ENCODE peak calls at places on chromosomes 1 and 21, in four cellular contexts. S is lower leg skin, Z is left lung, K is nephron progenitor cell. O is an unnamed sample.
A peak's percentile ranks its signal among the peaks of the same experiment; 100 is the strongest.

GRCh38 chr1:55156093-55156492 is 59.1 kb downstream of the USP24 start:
- DNase-seq in Z (no peak), K (no peak), S (no peak), O (no peak)

GRCh38 chr1:210696709-210697108 is 368.0 kb downstream of the HHAT start:
- DNase-seq in K (no peak), S (no peak), Z (no peak), O (peak; percentile 67)

GRCh38 chr1:167105150-167105840 is 11.4 kb downstream of the STYXL2 start:
- DNase-seq in K (no peak), S (no peak), Z (no peak), O (no peak)

GRCh38 chr1:17094664-17095063 is 24.6 kb downstream of the PADI2 start:
- DNase-seq in K (no peak), Z (no peak), S (no peak), O (peak; percentile 56)

GRCh38 chr1:178819123-178819522 is 51.8 kb downstream of the ANGPTL1 start:
- DNase-seq in K (no peak), Z (no peak), S (no peak), O (no peak)

GRCh38 chr1:69312055-69312732 is 255.5 kb upstream of the LRRC7 start:
- DNase-seq in S (peak; percentile 82), K (no peak), Z (no peak), O (no peak)

GRCh38 chr1:25066253-25066652 is 136.2 kb upstream of the RUNX3 start:
- DNase-seq in K (no peak), Z (peak; percentile 40), S (no peak), O (no peak)

GRCh38 chr1:101250219-101250618 is 13.4 kb downstream of the S1PR1 start:
- DNase-seq in Z (no peak), K (no peak), S (no peak), O (no peak)

GRCh38 chr1:17463991-17464390 is 24.5 kb upstream of the RCC2 start:
- DNase-seq in S (no peak), K (no peak), Z (no peak), O (no peak)

GRCh38 chr1:154747841-154748766 is 122.0 kb downstream of the KCNN3 start:
- DNase-seq in Z (no peak), S (peak; percentile 88), K (no peak), O (peak; percentile 87)

GRCh38 chr1:236206548-236206947 is 64.2 kb downstream of the GPR137B start:
- DNase-seq in Z (peak; percentile 60), K (peak; percentile 37), S (no peak), O (no peak)

GRCh38 chr1:116115476-116115875 is 4.3 kb downstream of the MAB21L3 start:
- DNase-seq in K (no peak), S (no peak), Z (no peak), O (no peak)

GRCh38 chr1:21508580-21509350 is 458 bp upstream of the ALPL start:
- DNase-seq in Z (peak; percentile 73), S (no peak), K (peak; percentile 96), O (peak; percentile 91)

GRCh38 chr21:45236481-45236880 is 51.2 kb downstream of the POFUT2 start:
- DNase-seq in S (no peak), Z (no peak), K (no peak), O (no peak)

GRCh38 chr1:64966158-64966963 is at the start of gene JAK1:
- DNase-seq in K (peak; percentile 94), Z (peak; percentile 91), S (peak; percentile 96), O (peak; percentile 98)

GRCh38 chr1:44406761-44407429 is 1.8 kb downstream of the RNF220 start:
- DNase-seq in Z (peak; percentile 32), S (no peak), K (peak; percentile 38), O (no peak)

GRCh38 chr21:15289896-15290841 is 225.4 kb upstream of the NRIP1 start:
- DNase-seq in Z (peak; percentile 44), S (no peak), K (peak; percentile 71), O (no peak)

GRCh38 chr1:84998642-84999280 is 1.8 kb upstream of the MCOLN2 start:
- DNase-seq in S (no peak), K (no peak), Z (no peak), O (peak; percentile 28)

GRCh38 chr1:236168716-236169429 is 26.5 kb downstream of the GPR137B start:
- DNase-seq in Z (no peak), K (no peak), S (peak; percentile 93), O (no peak)

GRCh38 chr1:40167317-40167716 is 6.1 kb downstream of the RLF start:
- DNase-seq in S (no peak), K (no peak), Z (no peak), O (no peak)

GRCh38 chr1:201649776-201650607 is 111.1 kb downstream of the NAV1 start:
- DNase-seq in Z (peak; percentile 90), K (peak; percentile 82), S (peak; percentile 96), O (no peak)

GRCh38 chr1:24903560-24903954 is 26.5 kb downstream of the RUNX3 start:
- DNase-seq in Z (peak; percentile 23), K (no peak), S (no peak), O (no peak)

GRCh38 chr1:169250022-169250421 is 117.6 kb downstream of the NME7 start:
- DNase-seq in Z (no peak), K (no peak), S (no peak), O (no peak)

GRCh38 chr1:43776043-43776761 is 68.9 kb downstream of the ST3GAL3 start:
- DNase-seq in K (no peak), Z (no peak), S (no peak), O (no peak)

GRCh38 chr1:14083706-14084105 is 383.7 kb downstream of the PRDM2 start:
- DNase-seq in S (no peak), Z (no peak), K (no peak), O (no peak)

GRCh38 chr21:34911360-34911759 is 137.7 kb downstream of the RUNX1 start:
- DNase-seq in S (no peak), Z (no peak), K (no peak), O (no peak)

GRCh38 chr1:233025566-233025965 is 75.2 kb downstream of the NTPCR start:
- DNase-seq in Z (no peak), S (no peak), K (no peak), O (no peak)

GRCh38 chr1:64653466-64653865 is 91.4 kb upstream of the RAVER2 start:
- DNase-seq in Z (no peak), S (no peak), K (no peak), O (no peak)

GRCh38 chr21:17468698-17469097 is 44.1 kb upstream of the CXADR start:
- DNase-seq in K (no peak), S (no peak), Z (no peak), O (no peak)
- TF ChIP-seq CTCF in K (no peak), S (no peak), Z (no peak), O (no peak)

GRCh38 chr1:158005249-158005648 is 11.8 kb downstream of the KIRREL1 start:
- DNase-seq in K (no peak), Z (no peak), S (no peak), O (no peak)

GRCh38 chr1:158002630-158003408 is 9.4 kb downstream of the KIRREL1 start:
- DNase-seq in S (no peak), K (peak; percentile 71), Z (no peak), O (no peak)

GRCh38 chr1:158003409-158003805 is 10.0 kb downstream of the KIRREL1 start:
- DNase-seq in Z (no peak), S (no peak), K (no peak), O (no peak)

GRCh38 chr1:158007180-158007579 is 13.7 kb downstream of the KIRREL1 start:
- DNase-seq in Z (no peak), S (no peak), K (no peak), O (no peak)

GRCh38 chr1:158002022-158002629 is 8.7 kb downstream of the KIRREL1 start:
- DNase-seq in K (no peak), S (no peak), Z (no peak), O (no peak)
- TF ChIP-seq CTCF in K (no peak), S (no peak), Z (no peak), O (no peak)

GRCh38 chr1:182446033-182446669 is 3.8 kb upstream of the RGSL1 start:
- DNase-seq in K (peak; percentile 16), S (no peak), Z (no peak), O (peak; percentile 66)
- TF ChIP-seq CTCF in K (peak; percentile 58), S (no peak), Z (peak; percentile 48), O (peak; percentile 55)

DNA sequence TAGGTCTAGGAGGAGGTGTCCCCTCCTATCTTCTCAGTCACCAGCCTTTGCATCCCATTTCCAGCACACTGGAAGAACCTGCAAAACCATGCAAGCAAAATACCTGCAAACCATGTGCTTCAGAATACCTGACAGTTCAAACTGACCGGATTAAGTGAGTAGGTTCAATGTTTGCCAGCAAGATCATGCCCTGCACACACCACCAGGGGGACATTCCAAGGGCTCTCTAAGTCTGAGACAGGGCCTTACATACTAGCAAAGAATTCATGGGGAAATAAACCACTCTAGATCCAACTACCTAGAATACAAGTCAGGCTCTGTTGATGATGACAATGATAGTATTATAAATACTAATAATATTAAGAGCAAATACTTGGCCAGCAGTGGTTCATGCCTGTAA is 27.6 kb downstream of the INPP5B start:
- DNase-seq in K (no peak), S (no peak), Z (no peak), O (no peak)
- TF ChIP-seq CTCF in K (peak; percentile 45), S (no peak), Z (no peak), O (peak; percentile 30)

DNA sequence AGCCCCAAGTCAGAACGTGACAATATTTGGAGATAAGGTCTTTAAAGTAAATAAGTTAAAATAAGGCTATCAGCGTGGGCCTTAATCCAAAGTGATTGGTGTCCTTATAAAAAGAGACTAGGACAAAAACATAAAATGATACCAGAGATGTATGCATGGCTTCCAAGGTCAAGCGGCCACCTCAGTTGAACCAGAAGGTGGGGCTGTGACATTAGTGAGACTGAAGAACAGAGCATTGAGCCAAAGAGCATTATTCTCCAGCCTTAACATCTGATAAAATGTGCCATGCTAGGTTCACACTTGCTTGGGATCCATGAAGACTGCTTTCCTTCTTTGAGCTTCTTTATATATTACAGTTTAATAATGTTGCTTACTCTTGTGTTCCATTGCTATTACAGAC is 554.6 kb downstream of the PLA2G4A start:
- DNase-seq in S (no peak), K (no peak), Z (no peak), O (no peak)
- TF ChIP-seq CTCF in S (no peak), K (peak; percentile 13), Z (no peak), O (no peak)

DNA sequence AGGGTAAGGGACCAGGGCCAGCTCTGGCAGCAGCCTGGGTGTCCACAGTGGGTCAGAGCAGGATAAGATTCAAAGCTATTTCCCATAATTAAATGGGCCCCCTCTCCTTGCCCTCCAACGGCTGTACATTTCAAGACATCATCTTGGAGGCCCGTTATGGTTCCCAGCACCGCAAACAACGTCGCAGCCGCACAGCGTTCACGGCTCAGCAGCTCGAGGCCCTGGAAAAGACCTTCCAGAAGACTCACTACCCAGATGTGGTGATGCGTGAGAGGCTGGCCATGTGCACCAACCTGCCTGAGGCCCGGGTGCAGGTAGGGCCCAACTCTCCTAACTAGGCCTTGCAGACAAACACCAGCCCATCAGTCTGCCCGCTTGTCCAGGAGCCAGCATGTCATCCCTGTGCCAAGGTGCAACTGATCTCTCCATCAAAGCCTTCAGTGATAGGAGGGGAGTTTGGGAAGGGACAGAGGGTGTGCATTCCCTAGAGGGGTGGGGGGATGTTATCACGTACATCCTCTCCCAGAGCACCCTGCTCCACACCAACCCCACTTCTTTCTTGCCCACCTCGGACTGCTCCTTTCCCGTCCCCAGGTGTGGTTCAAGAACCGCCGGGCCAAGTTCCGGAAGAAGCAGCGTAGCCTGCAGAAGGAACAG is 20.8 kb downstream of the DMBX1 start:
- DNase-seq in K (no peak), Z (no peak), S (no peak), O (no peak)
- TF ChIP-seq CTCF in K (no peak), Z (no peak), S (no peak), O (no peak)

GRCh38 chr1:183961132-183961531 is 76.4 kb downstream of the COLGALT2 start:
- DNase-seq in K (no peak), Z (no peak), S (no peak), O (no peak)
- TF ChIP-seq CTCF in K (no peak), Z (no peak), S (no peak), O (no peak)

O was measured in GM13976.